ENCODE peak calls at places on chromosomes 11 and 22, in four cellular contexts. B is HepG2, L is H1, F is GM12878. Z is an unnamed sample.
A peak's percentile ranks its signal among the peaks of the same experiment; 100 is the strongest.

GRCh38 chr11:26820739-26821138 is 98.9 kb upstream of the SLC5A12 start:
- DNase-seq in B (no peak), L (no peak), F (no peak), Z (no peak)

GRCh38 chr22:42397332-42398246 is 34.6 kb downstream of the NFAM1 start:
- DNase-seq in B (no peak), L (no peak), F (peak; percentile 66), Z (no peak)

GRCh38 chr11:34308821-34309585 is 48.8 kb downstream of the ABTB2 start:
- DNase-seq in B (peak; percentile 86), L (no peak), F (no peak), Z (no peak)

GRCh38 chr22:48574776-48575566 is 1252.7 kb downstream of the BRD1 start:
- DNase-seq in B (peak; percentile 58), L (peak; percentile 85), F (no peak), Z (peak; percentile 85)

GRCh38 chr11:72015511-72016061 is 16.9 kb downstream of the IL18BP start:
- DNase-seq in B (peak; percentile 13), L (no peak), F (no peak), Z (no peak)

GRCh38 chr11:99069831-99070444 is 49.2 kb downstream of the CNTN5 start:
- DNase-seq in B (peak; percentile 3), L (peak; percentile 51), F (peak; percentile 4), Z (no peak)

GRCh38 chr22:25083414-25084166 is 116.1 kb upstream of the CRYBB3 start:
- DNase-seq in B (peak; percentile 88), L (no peak), F (no peak), Z (peak; percentile 30)

GRCh38 chr11:4072668-4073285 is 21.8 kb upstream of the RRM1 start:
- DNase-seq in B (peak; percentile 72), L (no peak), F (peak; percentile 51), Z (peak; percentile 70)

GRCh38 chr22:20261848-20262581 is 6.1 kb downstream of the RTN4R start:
- DNase-seq in B (no peak), L (no peak), F (no peak), Z (no peak)

GRCh38 chr22:23158516-23159286 is 13.4 kb downstream of the RAB36 start:
- DNase-seq in B (no peak), L (no peak), F (no peak), Z (no peak)

GRCh38 chr11:14148653-14149273 is 186.2 kb downstream of the SPON1 start:
- DNase-seq in B (peak; percentile 16), L (no peak), F (no peak), Z (no peak)

GRCh38 chr11:65780770-65781151 is at the start of gene AP5B1:
- DNase-seq in B (peak; percentile 35), L (peak; percentile 65), F (no peak), Z (peak; percentile 87)

GRCh38 chr22:45270095-45271020 is 14.4 kb upstream of the UPK3A start:
- DNase-seq in B (no peak), L (no peak), F (no peak), Z (no peak)

GRCh38 chr22:31933406-31933805 is 10.9 kb upstream of the YWHAH start:
- DNase-seq in B (no peak), L (no peak), F (no peak), Z (no peak)
- TF ChIP-seq CHD2 in B (no peak), L (no peak), F (no peak), Z (no peak)

GRCh38 chr11:87185228-87185627 is 147.5 kb downstream of the TMEM135 start:
- DNase-seq in B (no peak), L (no peak), F (no peak), Z (no peak)

GRCh38 chr11:87176044-87176443 is 138.3 kb downstream of the TMEM135 start:
- DNase-seq in B (no peak), L (no peak), F (no peak), Z (no peak)

GRCh38 chr11:87181143-87181542 is 143.4 kb downstream of the TMEM135 start:
- DNase-seq in B (no peak), L (no peak), F (no peak), Z (no peak)

GRCh38 chr11:87179621-87180020 is 141.9 kb downstream of the TMEM135 start:
- DNase-seq in B (no peak), L (no peak), F (no peak), Z (no peak)

DNA sequence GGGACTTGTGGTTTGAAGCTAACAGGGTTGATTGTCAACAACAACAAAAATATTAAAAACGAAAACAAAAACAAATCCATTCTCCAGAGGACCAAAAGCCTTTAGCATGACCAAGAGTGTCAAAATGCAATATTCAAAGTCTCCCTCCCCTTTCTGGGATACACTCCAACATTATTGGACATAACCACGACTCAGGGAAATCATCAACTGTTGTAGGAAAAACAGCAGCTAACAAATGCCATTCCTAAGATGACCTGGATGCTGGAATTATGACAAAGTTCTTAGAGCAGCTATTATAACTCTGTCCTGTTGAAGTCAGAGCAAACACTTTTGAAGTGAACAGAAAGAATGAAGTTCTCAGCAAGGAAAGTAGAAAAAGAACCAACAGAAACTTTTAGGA is 143.0 kb downstream of the TMEM135 start:
- DNase-seq in B (no peak), L (no peak), F (no peak), Z (no peak)
- TF ChIP-seq TCF12 in B (no peak), L (no peak), F (no peak), Z (no peak)

DNA sequence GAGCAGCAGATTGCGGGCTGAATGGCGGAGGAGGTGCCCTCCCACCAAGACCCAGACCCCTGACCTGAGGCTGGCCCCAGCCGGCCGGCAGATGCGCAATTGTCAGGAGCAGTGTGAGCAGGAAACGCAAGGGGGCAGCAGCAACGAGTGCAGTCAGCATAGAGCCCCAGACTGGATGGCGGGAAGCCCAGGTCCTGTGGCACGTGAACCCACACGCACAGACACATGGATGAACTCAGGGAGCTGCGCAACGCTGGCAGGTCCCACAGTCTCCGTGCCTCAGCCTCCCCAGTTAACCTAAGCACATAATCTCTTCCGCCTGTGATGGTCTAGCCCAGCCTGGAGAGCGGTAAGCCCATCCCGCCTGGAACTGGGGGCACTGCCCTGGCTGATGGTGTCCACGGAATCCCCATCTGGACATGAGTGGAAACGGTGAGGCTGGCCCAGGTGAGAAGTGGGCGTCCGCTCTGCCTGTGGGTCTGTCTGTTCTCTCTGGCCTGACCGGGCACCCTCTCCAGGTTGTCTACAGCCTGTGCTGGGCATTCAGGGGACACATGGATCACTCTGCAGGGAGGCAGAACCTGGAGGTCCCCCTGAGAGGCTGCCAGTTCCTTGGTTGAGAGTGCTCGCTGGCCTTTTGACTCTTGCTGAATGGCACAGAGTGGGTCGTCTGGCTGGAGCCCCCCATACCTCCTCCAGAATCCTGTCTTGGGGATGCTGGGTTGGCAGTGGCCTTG is 626 bp upstream of the TBX10 start:
- DNase-seq in B (peak; percentile 55), L (peak; percentile 89), F (no peak), Z (peak; percentile 87)
- TF ChIP-seq CHD2 in B (no peak), L (peak; percentile 28), F (no peak), Z (no peak)

DNA sequence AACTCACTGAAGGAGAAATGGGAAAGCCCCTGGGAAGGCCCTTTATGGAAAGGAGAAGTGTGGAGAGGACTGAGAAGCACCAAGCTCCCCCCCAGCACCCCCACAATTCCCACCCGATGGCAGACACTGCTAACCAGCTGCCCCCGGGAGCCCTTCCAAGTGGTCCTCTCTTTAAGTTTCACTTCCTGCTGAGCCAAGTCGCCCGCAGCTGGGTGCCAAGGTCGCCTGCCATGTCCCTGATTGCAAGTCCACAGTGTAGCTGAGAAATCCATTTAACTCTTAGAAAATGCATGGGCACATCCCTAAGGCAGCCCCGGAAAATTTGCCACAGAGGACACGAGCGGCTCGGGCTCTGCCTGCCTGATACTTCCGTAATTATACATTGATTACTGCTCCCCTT is 68.2 kb downstream of the GALNT18 start:
- DNase-seq in B (no peak), L (no peak), F (no peak), Z (no peak)
- TF ChIP-seq TCF12 in B (no peak), L (no peak), F (no peak), Z (no peak)

DNA sequence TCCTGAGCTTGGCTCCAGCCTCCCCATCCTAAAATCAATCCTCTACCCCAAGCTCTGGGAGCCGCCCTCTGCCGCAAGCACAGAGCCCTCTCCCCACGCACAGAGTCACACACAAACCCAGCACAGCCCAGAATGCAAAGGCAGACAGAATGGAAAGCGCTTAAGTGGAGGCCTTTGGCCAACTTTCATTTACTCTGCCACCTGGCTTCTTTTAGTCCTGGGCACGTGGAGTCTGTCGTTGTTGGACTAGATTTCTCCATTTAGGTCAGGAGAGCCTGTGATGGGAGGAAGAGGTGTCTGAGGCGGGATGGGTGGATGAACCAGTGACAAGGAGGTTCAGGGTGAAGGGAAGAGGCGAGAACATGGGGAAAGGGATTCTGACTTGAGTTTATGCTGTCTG is 191.7 kb downstream of the DSCAML1 start:
- DNase-seq in B (no peak), L (no peak), F (no peak), Z (no peak)
- TF ChIP-seq CHD2 in B (no peak), L (no peak), F (no peak), Z (no peak)

DNA sequence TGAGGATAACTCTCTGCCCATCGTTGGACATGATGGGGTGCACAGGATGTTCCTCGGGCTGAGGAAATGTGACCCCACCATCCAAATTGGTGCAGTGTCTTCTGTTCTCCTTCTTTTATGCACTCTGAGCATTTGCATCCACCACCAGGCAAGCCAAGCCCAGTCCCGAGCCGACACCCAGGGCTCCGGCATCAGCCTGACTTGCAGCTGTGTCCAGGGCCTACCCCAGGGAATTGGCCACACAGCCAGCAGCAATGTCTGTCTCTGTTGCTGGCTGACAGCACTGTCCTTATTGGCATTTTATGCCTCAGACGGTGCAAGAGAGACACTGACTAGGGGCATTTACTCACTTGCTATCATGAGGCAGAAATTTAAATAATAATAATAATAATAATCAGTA is 25.4 kb upstream of the CPT1A start:
- DNase-seq in B (no peak), L (no peak), F (no peak), Z (no peak)
- TF ChIP-seq TCF12 in B (no peak), L (no peak), F (no peak), Z (no peak)

DNA sequence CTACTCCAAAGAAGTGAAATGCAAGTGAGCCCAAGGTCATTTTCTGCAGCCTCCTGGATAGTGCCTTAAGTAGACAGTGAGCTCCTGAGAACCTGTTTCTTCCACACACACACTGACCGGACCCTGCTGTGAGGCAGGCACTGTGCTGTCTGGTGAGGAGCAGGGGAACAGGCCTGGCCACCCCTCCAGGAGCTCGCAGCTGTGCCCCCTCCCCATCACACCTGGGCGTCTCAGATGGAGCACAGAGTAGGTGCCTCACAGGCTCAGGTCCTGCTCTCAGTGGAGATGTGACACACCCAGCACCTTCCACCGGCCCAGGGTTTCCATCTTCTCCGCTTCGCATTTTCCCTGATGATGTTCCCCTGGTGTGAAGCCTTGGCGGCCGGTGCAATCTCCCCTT is 174.9 kb downstream of the ST3GAL4 start:
- DNase-seq in B (no peak), L (no peak), F (no peak), Z (no peak)
- TF ChIP-seq CHD2 in B (no peak), L (no peak), F (no peak), Z (no peak)